ENCODE peak calls at places on chromosome 6, in five cellular contexts. Y is endodermal cell, B is astrocyte of the cerebellum, W is Peyer's patch, J is hepatocyte. E is an unnamed sample.

GRCh38 chr6:79570802-79571367 is 33.7 kb upstream of the LCA5 start:
- DNase-seq in W (no peak), Y (no peak), B (peak), J (peak), E (no peak)

GRCh38 chr6:18277181-18278006 is 13.1 kb upstream of the DEK start:
- DNase-seq in B (no peak), W (no peak), Y (peak), J (no peak), E (no peak)

GRCh38 chr6:158783851-158784250 is 35.3 kb downstream of the EZR start:
- DNase-seq in J (no peak), W (no peak), B (no peak), Y (no peak), E (no peak)

GRCh38 chr6:71602385-71602949 is 283.9 kb upstream of the RIMS1 start:
- DNase-seq in B (peak), Y (no peak), W (no peak), J (no peak), E (no peak)

GRCh38 chr6:143805832-143806281 is 37.3 kb upstream of the LTV1 start:
- DNase-seq in Y (no peak), W (no peak), J (no peak), B (no peak), E (peak)

GRCh38 chr6:106746660-106747059 is 117.3 kb downstream of the QRSL1 start:
- DNase-seq in Y (no peak), W (no peak), B (no peak), J (peak), E (no peak)

GRCh38 chr6:45327956-45328522 is at the start of gene RUNX2:
- DNase-seq in J (peak), Y (peak), W (no peak), B (peak), E (peak)

GRCh38 chr6:87661016-87661415 is 41.0 kb downstream of the AKIRIN2 start:
- DNase-seq in W (no peak), B (no peak), Y (no peak), J (no peak), E (no peak)

GRCh38 chr6:156988276-156989158 is 211.3 kb downstream of the ARID1B start:
- DNase-seq in W (no peak), J (peak), B (no peak), Y (peak), E (no peak)

GRCh38 chr6:67717281-67717680 is 917.8 kb upstream of the ADGRB3 start:
- DNase-seq in J (no peak), W (no peak), B (no peak), Y (no peak), E (no peak)

GRCh38 chr6:38443341-38443740 is 196.4 kb downstream of the BTBD9 start:
- DNase-seq in B (no peak), J (no peak), Y (no peak), W (no peak), E (no peak)

GRCh38 chr6:31169123-31169857 is 1.2 kb downstream of the POU5F1 start:
- DNase-seq in B (no peak), W (no peak), J (no peak), Y (peak), E (no peak)

GRCh38 chr6:128521302-128521632 is 868 bp upstream of the PTPRK start:
- DNase-seq in Y (no peak), B (no peak), J (no peak), W (no peak), E (no peak)
- H3K4me3 ChIP-seq in Y (peak), B (peak), J (peak), W (peak), E (peak)

DNA sequence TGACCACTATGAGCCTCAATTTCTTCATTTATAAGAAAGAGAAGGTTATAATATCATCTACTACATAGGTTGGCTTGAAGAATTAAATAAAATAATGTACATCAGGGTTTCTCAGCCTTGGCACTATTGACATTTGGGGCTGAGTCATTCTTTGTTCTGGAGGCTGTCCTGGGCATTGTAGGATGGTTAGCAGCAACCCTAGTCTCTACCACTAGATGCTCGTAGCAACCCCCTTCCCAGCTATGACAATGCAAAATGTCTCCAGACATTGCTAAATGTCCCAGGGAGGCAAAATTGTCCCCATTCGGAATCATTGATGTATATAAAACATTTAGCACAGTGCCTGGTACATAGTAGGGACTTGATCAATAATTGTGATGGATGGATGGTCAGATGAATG is 152.1 kb downstream of the KHDC1L start:
- DNase-seq in B (no peak), J (no peak), Y (no peak), W (no peak), E (no peak)
- TF ChIP-seq CTCF in B (no peak), J (no peak), Y (peak), W (no peak), E (no peak)

GRCh38 chr6:159941286-159942113 is 27.4 kb upstream of the IGF2R start:
- DNase-seq in B (peak), Y (no peak), J (peak), W (no peak), E (no peak)
- H3K4me3 ChIP-seq in B (no peak), Y (no peak), J (no peak), W (no peak), E (no peak)

GRCh38 chr6:163599136-163599535 is 184.6 kb downstream of the QKI start:
- DNase-seq in Y (no peak), B (no peak), W (no peak), J (no peak), E (no peak)
- TF ChIP-seq CTCF in Y (no peak), B (no peak), W (no peak), J (no peak), E (no peak)

DNA sequence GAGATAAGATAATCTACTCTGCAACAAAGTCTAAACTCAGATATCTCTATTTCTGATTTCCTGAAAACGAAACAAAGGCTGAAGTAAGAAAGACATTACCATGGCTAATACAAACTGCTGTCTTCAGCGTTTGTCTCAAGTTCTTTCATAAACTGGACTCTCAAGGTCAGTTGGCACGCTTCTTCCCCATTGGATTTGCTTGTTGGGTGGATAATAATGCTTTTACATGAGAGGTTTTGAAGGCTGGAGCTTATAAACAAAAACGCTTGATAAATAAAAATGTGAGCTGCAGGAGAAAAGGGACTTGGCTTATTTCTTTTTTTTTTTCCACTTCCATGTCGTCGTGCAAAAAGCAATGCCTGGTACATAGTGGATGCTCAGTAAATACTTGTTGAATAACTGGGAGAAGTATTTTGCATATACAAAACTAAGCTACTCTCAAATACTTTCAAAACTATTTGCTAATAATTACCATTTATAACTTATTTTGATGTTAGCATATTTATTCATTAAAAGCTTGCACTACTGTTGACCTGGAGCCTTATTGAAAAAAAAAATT is 65.7 kb upstream of the EEF1A1 start:
- DNase-seq in Y (no peak), B (no peak), W (no peak), J (no peak), E (no peak)
- H3K4me3 ChIP-seq in Y (no peak), B (peak), W (peak), J (no peak), E (peak)

DNA sequence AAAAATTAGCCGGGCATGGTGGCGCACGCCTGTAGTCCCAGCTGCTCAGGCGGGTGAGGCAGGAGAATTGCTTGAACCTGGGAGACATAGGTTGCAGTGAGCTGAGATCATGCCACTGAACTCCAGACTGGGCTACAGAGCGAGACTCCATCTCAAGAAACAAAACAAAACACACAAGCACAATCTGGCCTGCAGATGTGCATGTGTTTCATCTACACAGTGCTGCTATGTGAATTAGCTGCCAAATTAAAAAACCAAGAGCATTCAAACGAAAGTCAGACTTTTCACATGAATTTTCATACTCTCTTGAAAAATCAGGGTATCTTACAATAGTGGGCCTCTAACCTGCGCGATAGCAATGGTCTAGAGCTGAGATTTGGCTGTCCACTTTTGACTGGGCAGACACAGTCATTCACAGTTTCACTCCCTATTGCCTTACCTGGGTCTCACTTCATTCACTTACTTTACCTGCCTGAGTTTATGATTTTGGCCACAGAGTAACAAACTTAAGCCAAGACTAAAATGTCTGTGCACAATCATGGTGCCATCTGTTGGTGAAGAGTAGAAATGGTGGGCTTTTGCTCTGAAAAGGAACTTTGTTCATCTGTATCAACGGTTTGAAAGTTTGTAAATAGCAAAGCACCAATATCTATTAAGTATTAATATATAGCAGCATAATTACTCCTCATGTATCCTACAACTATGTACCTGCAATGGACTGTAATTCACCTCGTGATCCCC is 138.4 kb upstream of the UST start:
- DNase-seq in W (no peak), J (no peak), Y (no peak), B (no peak), E (no peak)
- TF ChIP-seq CTCF in W (peak), J (peak), Y (peak), B (peak), E (peak)

DNA sequence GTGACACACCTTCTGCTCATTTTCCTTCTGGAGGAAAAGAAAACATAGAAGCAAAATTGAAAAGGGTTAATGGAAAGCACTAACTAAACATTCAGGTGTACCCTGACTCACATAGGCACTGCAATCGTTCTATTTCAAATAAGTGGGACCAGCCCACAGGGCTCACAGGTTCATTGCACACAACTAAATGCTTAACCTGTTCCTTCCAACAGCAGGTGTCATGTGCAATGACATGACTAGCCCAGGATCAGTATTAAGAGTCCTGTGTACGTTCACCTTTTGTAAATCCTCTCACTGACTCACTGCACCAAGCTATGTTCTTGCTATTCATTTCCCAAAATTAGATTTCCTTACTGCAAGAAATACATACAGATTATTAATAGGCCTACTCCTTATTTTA is 151.3 kb downstream of the GMPR start:
- DNase-seq in B (no peak), W (no peak), J (no peak), Y (no peak), E (no peak)
- H3K4me3 ChIP-seq in B (no peak), W (no peak), J (no peak), Y (no peak), E (no peak)

DNA sequence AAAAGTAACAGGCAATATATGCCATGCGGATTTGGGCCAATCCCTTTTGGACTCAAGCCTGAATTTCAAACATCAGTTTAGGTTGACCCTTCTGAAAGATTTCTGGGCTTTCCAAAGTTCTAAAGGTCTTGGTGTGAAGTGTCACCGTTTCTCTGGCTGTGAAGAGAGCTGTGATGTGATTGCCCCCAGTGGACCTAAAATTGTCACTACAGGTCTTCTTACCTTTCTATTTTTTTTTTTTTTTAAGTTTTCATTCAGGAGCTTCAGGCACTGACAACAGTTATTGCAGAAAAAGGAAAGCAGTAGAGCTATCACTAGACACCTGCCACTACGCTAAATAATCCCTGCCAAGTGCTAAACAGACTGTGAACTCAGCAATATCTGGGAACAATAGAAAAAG is 75.7 kb upstream of the OPRM1 start:
- DNase-seq in Y (no peak), J (no peak), B (no peak), W (no peak), E (no peak)
- TF ChIP-seq CTCF in Y (peak), J (no peak), B (no peak), W (no peak), E (no peak)

E was measured in AG04450.